ENCODE peak calls at places on chromosome 5, in five cellular contexts. I, N, P, M and W are unnamed samples.

GRCh38 chr5:135102716-135103696 is 69.0 kb upstream of the PITX1 start:
- DNase-seq in I (no peak), N (no peak), P (no peak), M (no peak), W (no peak)

GRCh38 chr5:159240301-159240870 is 22.7 kb upstream of the UBLCP1 start:
- DNase-seq in I (no peak), N (no peak), P (peak), M (peak), W (no peak)

GRCh38 chr5:98458004-98458403 is 315.5 kb upstream of the RGMB start:
- DNase-seq in I (no peak), N (peak), P (peak), M (peak), W (no peak)

GRCh38 chr5:169538935-169539334 is 44.6 kb upstream of the SPDL1 start:
- DNase-seq in I (no peak), N (no peak), P (no peak), M (no peak), W (no peak)

GRCh38 chr5:72378636-72379289 is 58.6 kb downstream of the PTCD2 start:
- DNase-seq in I (no peak), N (peak), P (peak), M (peak), W (peak)

GRCh38 chr5:45205403-45205961 is 396.7 kb downstream of the MRPS30 start:
- DNase-seq in I (no peak), N (no peak), P (no peak), M (no peak), W (no peak)

GRCh38 chr5:93891491-93892480 is 150.4 kb upstream of the POU5F2 start:
- DNase-seq in I (no peak), N (no peak), P (no peak), M (no peak), W (peak)

GRCh38 chr5:35924122-35924949 is 14.1 kb downstream of the CAPSL start:
- DNase-seq in I (no peak), N (no peak), P (peak), M (no peak), W (no peak)